ENCODE peak calls at places on chromosomes 16 and 17, in five cellular contexts. One of them, this sample, is unnamed.

GRCh38 chr17:62064791-62065563 is at the start of gene MED13:
- DNase-seq in heart left ventricle: peak; percentile 67
- DNase-seq in upper lobe of right lung: peak; percentile 89
- DNase-seq in Peyer's patch: peak; percentile 62
- DNase-seq in A549: peak; percentile 50
- DNase-seq in this sample: peak; percentile 62

GRCh38 chr16:80056334-80056733 is 455.8 kb upstream of the MAF start:
- DNase-seq in upper lobe of right lung: no peak
- DNase-seq in heart left ventricle: no peak
- DNase-seq in A549: no peak
- DNase-seq in Peyer's patch: no peak
- DNase-seq in this sample: peak; percentile 38

GRCh38 chr16:27795992-27796614 is 246.2 kb downstream of the KATNIP start:
- DNase-seq in upper lobe of right lung: no peak
- DNase-seq in heart left ventricle: peak; percentile 36
- DNase-seq in A549: peak; percentile 28
- DNase-seq in Peyer's patch: no peak
- DNase-seq in this sample: no peak

GRCh38 chr17:78355701-78356100 is 4.2 kb downstream of the SOCS3 start:
- DNase-seq in Peyer's patch: no peak
- DNase-seq in upper lobe of right lung: no peak
- DNase-seq in A549: no peak
- DNase-seq in heart left ventricle: no peak
- DNase-seq in this sample: no peak

GRCh38 chr16:73015612-73016487 is 32.1 kb downstream of the ZFHX3 start:
- DNase-seq in heart left ventricle: no peak
- DNase-seq in Peyer's patch: no peak
- DNase-seq in A549: peak; percentile 37
- DNase-seq in upper lobe of right lung: peak; percentile 88
- DNase-seq in this sample: no peak

GRCh38 chr16:52212841-52213240 is 334.1 kb downstream of the TOX3 start:
- DNase-seq in A549: no peak
- DNase-seq in upper lobe of right lung: no peak
- DNase-seq in heart left ventricle: no peak
- DNase-seq in Peyer's patch: no peak
- DNase-seq in this sample: no peak

GRCh38 chr17:49987681-49988441 is 7.2 kb downstream of the DLX3 start:
- DNase-seq in heart left ventricle: no peak
- DNase-seq in Peyer's patch: no peak
- DNase-seq in A549: peak; percentile 59
- DNase-seq in upper lobe of right lung: peak; percentile 58
- DNase-seq in this sample: no peak

GRCh38 chr17:68292689-68293040 is 1.4 kb downstream of the ARSG start:
- DNase-seq in upper lobe of right lung: no peak
- DNase-seq in heart left ventricle: no peak
- DNase-seq in Peyer's patch: no peak
- DNase-seq in A549: no peak
- DNase-seq in this sample: no peak

GRCh38 chr16:83930730-83931500 is 22.1 kb upstream of the OSGIN1 start:
- DNase-seq in A549: no peak
- DNase-seq in heart left ventricle: no peak
- DNase-seq in Peyer's patch: no peak
- DNase-seq in upper lobe of right lung: no peak
- DNase-seq in this sample: no peak

GRCh38 chr17:4834621-4835020 is 1.5 kb downstream of the MINK1 start:
- DNase-seq in heart left ventricle: no peak
- DNase-seq in upper lobe of right lung: no peak
- DNase-seq in A549: no peak
- DNase-seq in Peyer's patch: no peak
- DNase-seq in this sample: no peak

GRCh38 chr17:57142925-57143324 is 57.9 kb downstream of the AKAP1 start:
- DNase-seq in upper lobe of right lung: no peak
- DNase-seq in A549: peak; percentile 18
- DNase-seq in Peyer's patch: no peak
- DNase-seq in heart left ventricle: peak; percentile 21
- DNase-seq in this sample: no peak

GRCh38 chr17:44734272-44734671 is 24.5 kb upstream of the ADAM11 start:
- DNase-seq in upper lobe of right lung: no peak
- DNase-seq in Peyer's patch: no peak
- DNase-seq in heart left ventricle: no peak
- DNase-seq in A549: no peak
- DNase-seq in this sample: no peak

GRCh38 chr17:28763137-28763799 is 19.5 kb downstream of the TRAF4 start:
- DNase-seq in heart left ventricle: no peak
- DNase-seq in A549: no peak
- DNase-seq in Peyer's patch: no peak
- DNase-seq in upper lobe of right lung: no peak
- DNase-seq in this sample: no peak

GRCh38 chr16:11205754-11206459 is 50.1 kb downstream of the SOCS1 start:
- DNase-seq in heart left ventricle: no peak
- DNase-seq in Peyer's patch: no peak
- DNase-seq in upper lobe of right lung: no peak
- DNase-seq in A549: no peak
- DNase-seq in this sample: no peak

GRCh38 chr16:75108792-75109731 is 7.5 kb downstream of the LDHD start:
- DNase-seq in Peyer's patch: peak; percentile 61
- DNase-seq in A549: peak; percentile 69
- DNase-seq in upper lobe of right lung: peak; percentile 95
- DNase-seq in heart left ventricle: peak; percentile 85
- DNase-seq in this sample: peak; percentile 88

GRCh38 chr16:426115-426905 is 861 bp downstream of the RAB11FIP3 start:
- DNase-seq in A549: no peak
- DNase-seq in heart left ventricle: peak; percentile 27
- DNase-seq in Peyer's patch: no peak
- DNase-seq in upper lobe of right lung: no peak
- DNase-seq in this sample: peak; percentile 68

GRCh38 chr17:40399185-40399584 is 18.5 kb downstream of the TOP2A start:
- DNase-seq in Peyer's patch: no peak
- DNase-seq in upper lobe of right lung: no peak
- DNase-seq in A549: peak; percentile 78
- DNase-seq in heart left ventricle: no peak
- DNase-seq in this sample: no peak

GRCh38 chr17:39118674-39119419 is 32.6 kb downstream of the PLXDC1 start:
- DNase-seq in upper lobe of right lung: no peak
- DNase-seq in Peyer's patch: no peak
- DNase-seq in heart left ventricle: no peak
- DNase-seq in A549: no peak
- DNase-seq in this sample: no peak

GRCh38 chr16:6265956-6266355 is 1066.7 kb upstream of the RBFOX1 start:
- DNase-seq in heart left ventricle: no peak
- DNase-seq in A549: no peak
- DNase-seq in Peyer's patch: no peak
- DNase-seq in upper lobe of right lung: no peak
- DNase-seq in this sample: no peak

GRCh38 chr16:89958068-89958467 is 9.5 kb downstream of the DEF8 start:
- DNase-seq in Peyer's patch: no peak
- DNase-seq in A549: peak; percentile 66
- DNase-seq in upper lobe of right lung: peak; percentile 79
- DNase-seq in heart left ventricle: no peak
- DNase-seq in this sample: peak; percentile 32

GRCh38 chr16:48126801-48127644 is 28.8 kb downstream of the ABCC12 start:
- DNase-seq in heart left ventricle: no peak
- DNase-seq in A549: peak; percentile 97
- DNase-seq in Peyer's patch: no peak
- DNase-seq in upper lobe of right lung: peak; percentile 85
- DNase-seq in this sample: no peak

GRCh38 chr17:33976816-33977215 is 278.3 kb upstream of the CCL2 start:
- DNase-seq in heart left ventricle: no peak
- DNase-seq in A549: no peak
- DNase-seq in upper lobe of right lung: no peak
- DNase-seq in Peyer's patch: no peak
- DNase-seq in this sample: no peak

GRCh38 chr16:14350081-14350480 is 279.0 kb downstream of the MRTFB start:
- DNase-seq in Peyer's patch: no peak
- DNase-seq in heart left ventricle: no peak
- DNase-seq in upper lobe of right lung: no peak
- DNase-seq in A549: no peak
- DNase-seq in this sample: no peak

GRCh38 chr17:32831627-32832243 is 45.2 kb downstream of the MYO1D start:
- DNase-seq in upper lobe of right lung: no peak
- DNase-seq in A549: no peak
- DNase-seq in Peyer's patch: no peak
- DNase-seq in heart left ventricle: no peak
- DNase-seq in this sample: no peak

GRCh38 chr17:44378171-44378705 is 11.2 kb downstream of the ITGA2B start:
- DNase-seq in A549: no peak
- DNase-seq in heart left ventricle: no peak
- DNase-seq in Peyer's patch: no peak
- DNase-seq in upper lobe of right lung: peak; percentile 37
- DNase-seq in this sample: no peak

GRCh38 chr17:17347956-17348871 is 45.0 kb downstream of the NT5M start:
- DNase-seq in upper lobe of right lung: peak; percentile 48
- DNase-seq in Peyer's patch: no peak
- DNase-seq in A549: no peak
- DNase-seq in heart left ventricle: no peak
- DNase-seq in this sample: no peak

DNA sequence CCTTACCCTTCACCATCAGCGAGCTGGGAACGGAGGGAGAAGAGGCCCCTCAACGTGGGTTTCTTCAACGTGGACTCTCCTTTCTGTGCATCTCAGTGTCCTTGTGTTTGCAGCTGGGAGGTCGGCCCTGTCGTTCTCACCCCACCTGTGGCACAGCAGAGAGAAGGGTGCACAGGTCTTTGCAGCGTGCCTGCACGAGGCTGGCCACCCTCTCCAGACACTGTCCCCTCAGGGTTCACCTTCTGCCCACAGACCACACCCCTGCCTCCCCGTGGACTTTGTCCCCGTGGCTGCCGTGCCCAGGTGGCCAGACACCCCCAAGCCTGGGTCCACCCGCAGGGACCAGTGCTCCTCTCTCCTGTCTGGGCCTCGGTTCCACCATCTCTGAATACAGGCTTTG is 7.3 kb upstream of the WDR45B start:
- DNase-seq in Peyer's patch: no peak
- DNase-seq in upper lobe of right lung: no peak
- DNase-seq in A549: no peak
- DNase-seq in heart left ventricle: no peak
- DNase-seq in this sample: no peak
- H3K27ac ChIP-seq in Peyer's patch: peak overlapping the region; percentile 68
- H3K27ac ChIP-seq in upper lobe of right lung: no peak overlapping the region
- H3K27ac ChIP-seq in A549: peak overlapping the region; percentile 30
- H3K27ac ChIP-seq in heart left ventricle: peak overlapping the region; percentile 4
- H3K27ac ChIP-seq in this sample: no peak overlapping the region

GRCh38 chr16:3065742-3066439 is 451 bp downstream of the IL32 start:
- DNase-seq in heart left ventricle: no peak
- DNase-seq in Peyer's patch: no peak
- DNase-seq in upper lobe of right lung: no peak
- DNase-seq in A549: no peak
- DNase-seq in this sample: no peak
- H3K4me3 ChIP-seq in heart left ventricle: peak overlapping the region; percentile 62
- H3K4me3 ChIP-seq in Peyer's patch: peak overlapping the region; percentile 38
- H3K4me3 ChIP-seq in upper lobe of right lung: peak overlapping the region; percentile 52
- H3K4me3 ChIP-seq in A549: peak overlapping the region; percentile 17
- H3K4me3 ChIP-seq in this sample: peak overlapping the region; percentile 33

GRCh38 chr17:2059125-2059836 is 4.4 kb downstream of the HIC1 start:
- DNase-seq in upper lobe of right lung: no peak
- DNase-seq in A549: no peak
- DNase-seq in heart left ventricle: no peak
- DNase-seq in Peyer's patch: peak; percentile 70
- DNase-seq in this sample: no peak

GRCh38 chr17:2060681-2061440 is 6.0 kb downstream of the HIC1 start:
- DNase-seq in Peyer's patch: no peak
- DNase-seq in A549: no peak
- DNase-seq in heart left ventricle: no peak
- DNase-seq in upper lobe of right lung: no peak
- DNase-seq in this sample: no peak

GRCh38 chr17:2061441-2061797 is 6.5 kb downstream of the HIC1 start:
- DNase-seq in heart left ventricle: no peak
- DNase-seq in Peyer's patch: no peak
- DNase-seq in A549: no peak
- DNase-seq in upper lobe of right lung: no peak
- DNase-seq in this sample: no peak

GRCh38 chr17:2058521-2059124 is 3.7 kb downstream of the HIC1 start:
- DNase-seq in A549: peak; percentile 80
- DNase-seq in upper lobe of right lung: peak; percentile 93
- DNase-seq in heart left ventricle: peak; percentile 84
- DNase-seq in Peyer's patch: peak; percentile 83
- DNase-seq in this sample: no peak

GRCh38 chr17:2059837-2060658 is 5.1 kb downstream of the HIC1 start:
- DNase-seq in A549: no peak
- DNase-seq in upper lobe of right lung: no peak
- DNase-seq in Peyer's patch: no peak
- DNase-seq in heart left ventricle: no peak
- DNase-seq in this sample: no peak
- H3K27ac ChIP-seq in A549: no peak overlapping the region
- H3K27ac ChIP-seq in upper lobe of right lung: peak overlapping the region; percentile 72
- H3K27ac ChIP-seq in Peyer's patch: peak overlapping the region; percentile 94
- H3K27ac ChIP-seq in heart left ventricle: peak overlapping the region; percentile 94
- H3K27ac ChIP-seq in this sample: peak overlapping the region; percentile 58

DNA sequence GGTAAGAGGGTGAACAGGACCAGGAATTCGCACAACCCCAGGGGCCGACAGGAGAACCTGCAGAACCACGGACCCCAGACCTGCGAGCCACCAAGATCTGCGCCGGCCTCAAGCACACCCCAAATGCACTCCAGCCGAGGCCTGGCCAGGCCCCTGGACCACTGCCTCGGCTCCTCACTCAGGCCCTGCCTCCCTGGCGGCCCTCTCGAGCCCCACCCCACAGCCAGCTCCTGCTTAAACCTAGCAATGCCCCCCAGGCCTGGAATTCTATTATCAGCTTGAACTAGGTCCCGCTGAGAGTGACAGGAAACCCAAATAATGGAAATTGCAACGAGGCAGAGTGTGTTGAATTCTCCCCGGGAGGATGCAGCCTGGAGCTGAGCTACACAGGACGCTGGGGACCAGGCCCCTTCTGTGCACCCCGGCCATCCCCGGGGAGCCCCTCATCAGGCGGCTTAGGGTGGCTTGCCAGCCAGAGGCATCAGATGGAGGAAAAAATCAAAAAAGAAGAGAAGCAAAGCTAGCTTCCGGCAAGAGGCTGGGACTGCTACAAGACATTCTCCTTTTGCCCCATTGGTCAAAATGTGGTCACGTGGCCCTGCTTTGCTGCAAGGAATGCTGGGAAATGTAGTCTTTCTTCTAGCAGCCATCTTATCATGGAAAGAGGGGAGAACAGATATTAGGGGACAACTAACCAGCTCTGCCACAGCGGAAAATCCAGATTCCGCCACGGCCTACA is 2.4 kb upstream of the ENPP7 start:
- DNase-seq in Peyer's patch: peak; percentile 91
- DNase-seq in A549: peak; percentile 95
- DNase-seq in upper lobe of right lung: peak; percentile 77
- DNase-seq in heart left ventricle: peak; percentile 83
- DNase-seq in this sample: peak; percentile 86
- H3K4me3 ChIP-seq in Peyer's patch: peak overlapping the region; percentile 36
- H3K4me3 ChIP-seq in A549: no peak overlapping the region
- H3K4me3 ChIP-seq in upper lobe of right lung: peak overlapping the region; percentile 50
- H3K4me3 ChIP-seq in heart left ventricle: peak overlapping the region; percentile 56
- H3K4me3 ChIP-seq in this sample: peak overlapping the region; percentile 52